ENCODE peak calls at places on chromosomes 1 and 21, in nine cellular contexts. One of them, this sample, is unnamed.

GRCh38 chr21:37821791-37822450 is 94.3 kb downstream of the KCNJ6 start:
- DNase-seq in lower leg skin: no peak
- DNase-seq in tibial nerve: no peak
- DNase-seq in HCT116: no peak
- DNase-seq in K562: no peak
- DNase-seq in body of pancreas: no peak
- DNase-seq in gastrocnemius medialis: no peak
- DNase-seq in esophagus muscularis mucosa: no peak
- DNase-seq in right lobe of liver: no peak
- DNase-seq in this sample: no peak

GRCh38 chr1:196976278-196976677 is 1.1 kb upstream of the CFHR5 start:
- DNase-seq in esophagus muscularis mucosa: no peak
- DNase-seq in tibial nerve: no peak
- DNase-seq in body of pancreas: no peak
- DNase-seq in K562: no peak
- DNase-seq in HCT116: no peak
- DNase-seq in lower leg skin: no peak
- DNase-seq in right lobe of liver: peak; percentile 56
- DNase-seq in gastrocnemius medialis: no peak
- DNase-seq in this sample: no peak

GRCh38 chr1:10693497-10694273 is 102.8 kb downstream of the CASZ1 start:
- DNase-seq in tibial nerve: no peak
- DNase-seq in esophagus muscularis mucosa: no peak
- DNase-seq in lower leg skin: no peak
- DNase-seq in HCT116: no peak
- DNase-seq in K562: peak; percentile 62
- DNase-seq in gastrocnemius medialis: no peak
- DNase-seq in right lobe of liver: no peak
- DNase-seq in body of pancreas: peak; percentile 48
- DNase-seq in this sample: no peak

GRCh38 chr1:92543131-92544055 is 56.7 kb upstream of the GFI1 start:
- DNase-seq in lower leg skin: no peak
- DNase-seq in tibial nerve: no peak
- DNase-seq in right lobe of liver: no peak
- DNase-seq in HCT116: no peak
- DNase-seq in esophagus muscularis mucosa: no peak
- DNase-seq in gastrocnemius medialis: no peak
- DNase-seq in body of pancreas: no peak
- DNase-seq in K562: no peak
- DNase-seq in this sample: no peak

GRCh38 chr21:36835383-36835795 is 131.1 kb downstream of the HLCS start:
- DNase-seq in gastrocnemius medialis: peak; percentile 92
- DNase-seq in lower leg skin: no peak
- DNase-seq in right lobe of liver: no peak
- DNase-seq in K562: no peak
- DNase-seq in HCT116: no peak
- DNase-seq in esophagus muscularis mucosa: no peak
- DNase-seq in body of pancreas: no peak
- DNase-seq in tibial nerve: no peak
- DNase-seq in this sample: no peak

GRCh38 chr1:236168716-236169429 is 26.5 kb downstream of the GPR137B start:
- DNase-seq in esophagus muscularis mucosa: no peak
- DNase-seq in right lobe of liver: peak; percentile 89
- DNase-seq in tibial nerve: peak; percentile 54
- DNase-seq in HCT116: no peak
- DNase-seq in gastrocnemius medialis: no peak
- DNase-seq in K562: no peak
- DNase-seq in body of pancreas: no peak
- DNase-seq in lower leg skin: peak; percentile 66
- DNase-seq in this sample: peak; percentile 36

GRCh38 chr1:167312871-167313270 is 92.2 kb downstream of the POU2F1 start:
- DNase-seq in body of pancreas: no peak
- DNase-seq in esophagus muscularis mucosa: no peak
- DNase-seq in gastrocnemius medialis: no peak
- DNase-seq in K562: no peak
- DNase-seq in tibial nerve: no peak
- DNase-seq in right lobe of liver: no peak
- DNase-seq in HCT116: no peak
- DNase-seq in lower leg skin: no peak
- DNase-seq in this sample: no peak

GRCh38 chr1:19750101-19750881 is 49.4 kb downstream of the TMCO4 start:
- DNase-seq in body of pancreas: no peak
- DNase-seq in HCT116: no peak
- DNase-seq in tibial nerve: no peak
- DNase-seq in esophagus muscularis mucosa: no peak
- DNase-seq in right lobe of liver: no peak
- DNase-seq in gastrocnemius medialis: no peak
- DNase-seq in lower leg skin: no peak
- DNase-seq in K562: no peak
- DNase-seq in this sample: no peak

GRCh38 chr1:97384294-97384952 is 536.4 kb downstream of the DPYD start:
- DNase-seq in lower leg skin: no peak
- DNase-seq in esophagus muscularis mucosa: no peak
- DNase-seq in K562: no peak
- DNase-seq in gastrocnemius medialis: no peak
- DNase-seq in tibial nerve: no peak
- DNase-seq in HCT116: peak; percentile 54
- DNase-seq in right lobe of liver: no peak
- DNase-seq in body of pancreas: no peak
- DNase-seq in this sample: no peak

GRCh38 chr1:169427081-169427611 is at the start of gene CCDC181:
- DNase-seq in tibial nerve: peak; percentile 7
- DNase-seq in gastrocnemius medialis: no peak
- DNase-seq in esophagus muscularis mucosa: peak; percentile 92
- DNase-seq in body of pancreas: peak; percentile 56
- DNase-seq in lower leg skin: no peak
- DNase-seq in K562: peak; percentile 6
- DNase-seq in HCT116: no peak
- DNase-seq in right lobe of liver: peak; percentile 22
- DNase-seq in this sample: peak; percentile 72
- H3K4me3 ChIP-seq in tibial nerve: peak within 1 kb of the TSS; percentile 38
- H3K4me3 ChIP-seq in gastrocnemius medialis: peak within 1 kb of the TSS; percentile 50
- H3K4me3 ChIP-seq in esophagus muscularis mucosa: peak within 1 kb of the TSS; percentile 47
- H3K4me3 ChIP-seq in body of pancreas: peak within 1 kb of the TSS; percentile 42
- H3K4me3 ChIP-seq in lower leg skin: no peak within 1 kb of the TSS
- H3K4me3 ChIP-seq in K562: no peak within 1 kb of the TSS
- H3K4me3 ChIP-seq in HCT116: no peak within 1 kb of the TSS
- H3K4me3 ChIP-seq in right lobe of liver: peak within 1 kb of the TSS; percentile 40
- H3K4me3 ChIP-seq in this sample: peak within 1 kb of the TSS; percentile 50

GRCh38 chr1:8089535-8090228 is 63.6 kb upstream of the ERRFI1 start:
- DNase-seq in K562: no peak
- DNase-seq in tibial nerve: no peak
- DNase-seq in gastrocnemius medialis: no peak
- DNase-seq in HCT116: no peak
- DNase-seq in body of pancreas: no peak
- DNase-seq in lower leg skin: no peak
- DNase-seq in esophagus muscularis mucosa: no peak
- DNase-seq in right lobe of liver: no peak
- DNase-seq in this sample: no peak
- TF ChIP-seq POLR2A in K562: no peak
- TF ChIP-seq POLR2A in tibial nerve: no peak
- TF ChIP-seq POLR2A in gastrocnemius medialis: no peak
- TF ChIP-seq POLR2A in HCT116: no peak
- TF ChIP-seq POLR2A in body of pancreas: no peak
- TF ChIP-seq POLR2A in lower leg skin: no peak
- TF ChIP-seq POLR2A in esophagus muscularis mucosa: no peak
- TF ChIP-seq POLR2A in right lobe of liver: no peak
- TF ChIP-seq POLR2A in this sample: no peak

GRCh38 chr1:145784409-145784808 is 39.5 kb downstream of the RNF115 start:
- DNase-seq in right lobe of liver: no peak
- DNase-seq in K562: no peak
- DNase-seq in gastrocnemius medialis: no peak
- DNase-seq in body of pancreas: no peak
- DNase-seq in lower leg skin: no peak
- DNase-seq in tibial nerve: no peak
- DNase-seq in esophagus muscularis mucosa: no peak
- DNase-seq in HCT116: no peak
- DNase-seq in this sample: no peak
- H3K4me3 ChIP-seq in right lobe of liver: no peak overlapping the region
- H3K4me3 ChIP-seq in K562: no peak overlapping the region
- H3K4me3 ChIP-seq in gastrocnemius medialis: peak overlapping the region; percentile 30
- H3K4me3 ChIP-seq in body of pancreas: no peak overlapping the region
- H3K4me3 ChIP-seq in lower leg skin: no peak overlapping the region
- H3K4me3 ChIP-seq in tibial nerve: no peak overlapping the region
- H3K4me3 ChIP-seq in esophagus muscularis mucosa: peak overlapping the region; percentile 44
- H3K4me3 ChIP-seq in HCT116: no peak overlapping the region
- H3K4me3 ChIP-seq in this sample: peak overlapping the region; percentile 23

GRCh38 chr1:172948457-172948856 is 102.3 kb downstream of the TNFSF18 start:
- DNase-seq in gastrocnemius medialis: no peak
- DNase-seq in body of pancreas: no peak
- DNase-seq in right lobe of liver: no peak
- DNase-seq in esophagus muscularis mucosa: no peak
- DNase-seq in lower leg skin: no peak
- DNase-seq in tibial nerve: no peak
- DNase-seq in HCT116: no peak
- DNase-seq in K562: no peak
- DNase-seq in this sample: no peak
- TF ChIP-seq POLR2A in gastrocnemius medialis: no peak
- TF ChIP-seq POLR2A in body of pancreas: no peak
- TF ChIP-seq POLR2A in right lobe of liver: no peak
- TF ChIP-seq POLR2A in esophagus muscularis mucosa: no peak
- TF ChIP-seq POLR2A in lower leg skin: no peak
- TF ChIP-seq POLR2A in tibial nerve: no peak
- TF ChIP-seq POLR2A in HCT116: no peak
- TF ChIP-seq POLR2A in K562: no peak
- TF ChIP-seq POLR2A in this sample: no peak

GRCh38 chr1:50473513-50473912 is 50.3 kb upstream of the DMRTA2 start:
- DNase-seq in lower leg skin: no peak
- DNase-seq in right lobe of liver: no peak
- DNase-seq in tibial nerve: no peak
- DNase-seq in esophagus muscularis mucosa: no peak
- DNase-seq in body of pancreas: peak; percentile 15
- DNase-seq in K562: no peak
- DNase-seq in HCT116: no peak
- DNase-seq in gastrocnemius medialis: no peak
- DNase-seq in this sample: no peak
- H3K4me3 ChIP-seq in lower leg skin: no peak overlapping the region
- H3K4me3 ChIP-seq in right lobe of liver: no peak overlapping the region
- H3K4me3 ChIP-seq in tibial nerve: no peak overlapping the region
- H3K4me3 ChIP-seq in esophagus muscularis mucosa: no peak overlapping the region
- H3K4me3 ChIP-seq in body of pancreas: no peak overlapping the region
- H3K4me3 ChIP-seq in K562: no peak overlapping the region
- H3K4me3 ChIP-seq in HCT116: no peak overlapping the region
- H3K4me3 ChIP-seq in gastrocnemius medialis: no peak overlapping the region
- H3K4me3 ChIP-seq in this sample: no peak overlapping the region

DNA sequence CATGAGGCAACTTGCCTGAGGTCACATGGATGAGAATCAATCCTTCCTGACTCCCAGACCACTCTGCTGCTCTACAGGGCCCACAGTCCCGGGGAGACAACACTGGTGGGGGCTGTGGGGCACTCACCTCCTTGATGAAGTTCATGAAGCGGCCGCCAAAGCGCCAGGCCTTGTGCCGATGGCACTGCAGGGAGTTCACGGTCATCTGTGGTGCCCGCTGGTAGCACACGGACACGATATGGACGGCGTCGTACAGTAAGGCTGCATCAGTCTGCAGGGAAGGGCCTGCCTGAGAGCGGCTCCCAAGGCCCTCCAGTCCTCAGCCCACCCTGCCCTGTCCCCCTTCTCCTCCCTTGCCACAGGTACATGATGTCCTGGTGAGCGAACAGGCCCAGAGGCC is 175.3 kb downstream of the GRIK3 start:
- DNase-seq in right lobe of liver: no peak
- DNase-seq in HCT116: no peak
- DNase-seq in tibial nerve: no peak
- DNase-seq in lower leg skin: no peak
- DNase-seq in gastrocnemius medialis: no peak
- DNase-seq in K562: no peak
- DNase-seq in body of pancreas: no peak
- DNase-seq in esophagus muscularis mucosa: no peak
- DNase-seq in this sample: no peak
- TF ChIP-seq POLR2A in right lobe of liver: no peak
- TF ChIP-seq POLR2A in HCT116: no peak
- TF ChIP-seq POLR2A in tibial nerve: no peak
- TF ChIP-seq POLR2A in lower leg skin: no peak
- TF ChIP-seq POLR2A in gastrocnemius medialis: no peak
- TF ChIP-seq POLR2A in K562: no peak
- TF ChIP-seq POLR2A in body of pancreas: no peak
- TF ChIP-seq POLR2A in esophagus muscularis mucosa: no peak
- TF ChIP-seq POLR2A in this sample: no peak

GRCh38 chr1:72013161-72013560 is 269.2 kb downstream of the NEGR1 start:
- DNase-seq in HCT116: no peak
- DNase-seq in right lobe of liver: no peak
- DNase-seq in body of pancreas: no peak
- DNase-seq in tibial nerve: no peak
- DNase-seq in K562: no peak
- DNase-seq in gastrocnemius medialis: no peak
- DNase-seq in lower leg skin: no peak
- DNase-seq in esophagus muscularis mucosa: no peak
- DNase-seq in this sample: no peak
- H3K4me3 ChIP-seq in HCT116: no peak overlapping the region
- H3K4me3 ChIP-seq in right lobe of liver: no peak overlapping the region
- H3K4me3 ChIP-seq in body of pancreas: no peak overlapping the region
- H3K4me3 ChIP-seq in tibial nerve: no peak overlapping the region
- H3K4me3 ChIP-seq in K562: no peak overlapping the region
- H3K4me3 ChIP-seq in gastrocnemius medialis: no peak overlapping the region
- H3K4me3 ChIP-seq in lower leg skin: no peak overlapping the region
- H3K4me3 ChIP-seq in esophagus muscularis mucosa: no peak overlapping the region
- H3K4me3 ChIP-seq in this sample: no peak overlapping the region

GRCh38 chr1:32107742-32108661 is at the start of gene KPNA6:
- DNase-seq in tibial nerve: peak; percentile 90
- DNase-seq in esophagus muscularis mucosa: peak; percentile 97
- DNase-seq in lower leg skin: peak; percentile 92
- DNase-seq in body of pancreas: peak; percentile 90
- DNase-seq in HCT116: peak; percentile 97
- DNase-seq in gastrocnemius medialis: peak; percentile 83
- DNase-seq in right lobe of liver: peak; percentile 80
- DNase-seq in K562: peak; percentile 82
- DNase-seq in this sample: peak; percentile 92
- TF ChIP-seq POLR2A in tibial nerve: no peak
- TF ChIP-seq POLR2A in esophagus muscularis mucosa: peak; percentile 34
- TF ChIP-seq POLR2A in lower leg skin: no peak
- TF ChIP-seq POLR2A in body of pancreas: no peak
- TF ChIP-seq POLR2A in HCT116: peak; percentile 37
- TF ChIP-seq POLR2A in gastrocnemius medialis: peak; percentile 60
- TF ChIP-seq POLR2A in right lobe of liver: no peak
- TF ChIP-seq POLR2A in K562: peak; percentile 84
- TF ChIP-seq POLR2A in this sample: peak; percentile 60